ENCODE peak calls at places on chromosomes 11 and 22, in seven cellular contexts. T, L, J, V, P, W and E are unnamed samples.

GRCh38 chr11:10246991-10247390 is 47.0 kb downstream of the SBF2 start:
- DNase-seq in T (no peak), P (no peak), J (no peak), L (no peak), W (no peak), V (no peak), E (no peak)

GRCh38 chr22:50400406-50400805 is 57.3 kb downstream of the PPP6R2 start:
- DNase-seq in V (no peak), J (no peak), W (no peak), L (no peak), T (no peak), P (no peak), E (no peak)

GRCh38 chr11:73814812-73815211 is 27.1 kb downstream of the MRPL48 start:
- DNase-seq in W (no peak), V (no peak), P (no peak), L (no peak), T (no peak), J (no peak), E (no peak)

GRCh38 chr22:23522642-23523251 is 57.3 kb downstream of the IGLL1 start:
- DNase-seq in J (no peak), T (no peak), W (no peak), P (no peak), V (no peak), L (no peak), E (no peak)

GRCh38 chr11:119590651-119591308 is 138.2 kb downstream of the NECTIN1 start:
- DNase-seq in P (no peak), V (peak), L (peak), W (no peak), J (no peak), T (no peak), E (no peak)

GRCh38 chr22:50734343-50734771 is 3.6 kb upstream of the ACR start:
- DNase-seq in V (no peak), W (peak), P (peak), J (no peak), T (no peak), L (no peak), E (peak)

GRCh38 chr11:82270870-82271269 is 462.8 kb downstream of the FAM181B start:
- DNase-seq in L (no peak), P (no peak), W (no peak), J (no peak), V (no peak), T (no peak), E (no peak)

GRCh38 chr22:44330727-44331660 is 18.2 kb upstream of the SHISAL1 start:
- DNase-seq in V (no peak), J (no peak), W (no peak), L (no peak), T (no peak), P (no peak), E (no peak)

GRCh38 chr11:3217751-3218482 is 696 bp downstream of the MRGPRG start:
- DNase-seq in V (no peak), J (no peak), P (peak), W (no peak), T (no peak), L (no peak), E (no peak)

GRCh38 chr11:45751430-45751829 is 53.5 kb upstream of the SLC35C1 start:
- DNase-seq in V (no peak), W (no peak), L (no peak), T (no peak), P (no peak), J (no peak), E (no peak)

GRCh38 chr22:50271519-50271970 is 1.4 kb upstream of the MAPK11 start:
- DNase-seq in L (peak), P (peak), V (peak), J (peak), W (no peak), T (peak), E (no peak)

GRCh38 chr11:111733009-111733408 is 33.2 kb downstream of the PPP2R1B start:
- DNase-seq in T (peak), P (peak), V (no peak), J (peak), L (no peak), W (no peak), E (no peak)

GRCh38 chr11:99351620-99352019 is 330.9 kb downstream of the CNTN5 start:
- DNase-seq in J (no peak), P (no peak), L (no peak), W (no peak), T (peak), V (no peak), E (no peak)

GRCh38 chr22:27238935-27239510 is 562.5 kb downstream of the MN1 start:
- DNase-seq in L (no peak), W (no peak), J (peak), T (peak), P (peak), V (peak), E (peak)

GRCh38 chr11:74371269-74372039 is 26.8 kb downstream of the PGM2L1 start:
- DNase-seq in J (no peak), T (peak), V (peak), W (no peak), P (no peak), L (no peak), E (no peak)

GRCh38 chr11:46948378-46949131 is 12.0 kb downstream of the CSTPP1 start:
- DNase-seq in T (peak), W (no peak), V (peak), L (no peak), J (no peak), P (no peak), E (no peak)

GRCh38 chr11:107998761-107999160 is 9.9 kb upstream of the CUL5 start:
- DNase-seq in P (no peak), W (no peak), T (no peak), J (no peak), V (no peak), L (no peak), E (no peak)

DNA sequence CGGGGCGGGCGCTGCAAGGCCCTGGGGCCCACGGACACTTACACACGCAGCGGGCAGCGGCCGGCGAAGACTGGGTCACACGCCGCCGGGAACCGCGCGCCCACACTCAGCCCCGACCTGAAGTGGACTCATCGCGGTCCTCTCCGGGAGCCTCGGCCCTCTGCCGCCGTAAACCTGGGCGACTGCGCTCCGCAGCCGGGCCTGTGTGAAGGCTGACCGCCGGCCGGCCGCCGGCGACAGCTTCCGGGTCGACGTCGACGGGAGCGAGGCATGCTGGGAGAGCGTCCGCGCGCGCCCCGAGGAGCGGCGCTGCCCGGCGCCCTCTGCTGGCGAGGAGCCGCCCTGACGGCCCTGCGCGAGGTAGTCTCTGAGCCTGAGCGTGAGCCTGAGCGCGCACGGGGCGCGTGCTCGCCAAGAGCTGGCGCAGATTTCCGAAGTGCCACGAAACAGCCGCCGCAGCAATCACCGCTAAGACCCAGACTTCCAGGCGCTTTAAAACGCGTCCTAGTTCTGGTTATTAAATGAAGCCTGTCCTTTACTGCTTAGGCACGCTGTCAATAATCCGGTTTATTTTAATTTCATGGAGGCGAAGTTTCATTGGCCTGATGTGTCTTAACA is at the start of gene SNX19:
- DNase-seq in J (peak), L (peak), W (peak), T (peak), V (peak), P (peak), E (peak)
- TF ChIP-seq POLR2A in J (peak), L (peak), W (peak), T (peak), V (peak), P (peak), E (no peak)

GRCh38 chr11:76410771-76411423 is 29.8 kb downstream of the GVQW3 start:
- DNase-seq in L (no peak), J (no peak), P (no peak), T (no peak), V (no peak), W (no peak), E (no peak)
- TF ChIP-seq CTCF in L (no peak), J (no peak), P (no peak), T (no peak), V (no peak), W (no peak), E (no peak)

DNA sequence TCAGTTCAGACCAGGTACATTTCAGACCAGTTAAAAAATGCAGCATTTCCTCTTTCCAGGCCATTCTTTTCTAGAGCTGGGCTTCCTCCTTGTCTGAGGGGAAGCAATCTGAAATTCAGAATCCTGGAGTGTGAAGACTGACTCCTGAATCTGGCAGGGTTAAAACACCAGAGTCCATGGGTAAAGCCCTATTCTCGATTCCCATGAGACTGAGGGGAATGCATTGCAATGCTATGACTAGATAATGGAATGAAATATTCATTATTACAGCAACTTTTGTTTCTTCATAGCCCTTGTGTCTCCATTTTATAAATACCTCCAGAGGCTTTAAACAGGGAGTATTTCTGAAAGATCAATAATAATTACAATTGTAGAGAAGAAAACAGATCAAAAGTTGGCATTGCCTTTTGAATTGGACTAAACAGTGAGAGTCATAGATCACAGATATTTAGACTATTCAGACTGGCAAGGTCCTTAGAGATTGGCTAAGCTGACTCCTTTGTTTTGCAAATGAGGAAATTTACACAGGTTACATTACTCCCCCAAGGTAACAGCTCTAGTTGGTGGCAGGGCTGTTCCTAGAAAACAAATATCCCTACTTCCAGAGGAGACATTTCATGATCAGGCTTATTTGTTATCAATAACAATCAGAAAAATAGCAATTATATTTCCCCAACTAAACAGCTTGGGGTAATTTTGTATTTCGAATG is 632.6 kb upstream of the KIRREL3 start:
- DNase-seq in V (no peak), T (no peak), L (no peak), J (no peak), W (no peak), P (no peak), E (no peak)
- H3K4me3 ChIP-seq in V (no peak), T (no peak), L (no peak), J (no peak), W (no peak), P (no peak), E (no peak)

GRCh38 chr11:35207471-35208403 is 68.8 kb downstream of the CD44 start:
- DNase-seq in W (no peak), L (no peak), T (peak), P (no peak), V (no peak), J (no peak), E (no peak)
- TF ChIP-seq POLR2A in W (no peak), L (no peak), T (no peak), P (no peak), V (no peak), J (no peak), E (no peak)